ENCODE peak calls at places on chromosomes 13 and 19, in five cellular contexts. R, N, H, F and D are unnamed samples.
A peak's percentile ranks its signal among the peaks of the same experiment; 100 is the strongest.

GRCh38 chr19:56091066-56091490 is 30.0 kb downstream of the ZNF787 start:
- DNase-seq in R (peak; percentile 74), N (no peak), H (no peak), F (no peak), D (peak; percentile 78)

GRCh38 chr19:54096642-54097106 is 3.9 kb downstream of the OSCAR start:
- DNase-seq in R (peak; percentile 66), N (no peak), H (no peak), F (no peak), D (peak; percentile 57)

GRCh38 chr13:20363604-20364003 is 131.5 kb upstream of the GJB6 start:
- DNase-seq in R (no peak), N (no peak), H (no peak), F (no peak), D (peak; percentile 14)

GRCh38 chr13:96229356-96229755 is 139.4 kb downstream of the HS6ST3 start:
- DNase-seq in R (peak; percentile 32), N (no peak), H (no peak), F (no peak), D (peak; percentile 16)

GRCh38 chr13:20828540-20829364 is 55.0 kb upstream of the EEF1AKMT1 start:
- DNase-seq in R (peak; percentile 78), N (peak; percentile 39), H (peak; percentile 16), F (no peak), D (peak; percentile 69)

GRCh38 chr13:103282571-103283450 is 216.6 kb upstream of the SLC10A2 start:
- DNase-seq in R (peak; percentile 96), N (no peak), H (peak; percentile 15), F (no peak), D (peak; percentile 68)

GRCh38 chr13:41644742-41645141 is 187.4 kb downstream of the RGCC start:
- DNase-seq in R (no peak), N (no peak), H (no peak), F (no peak), D (no peak)

GRCh38 chr19:6754136-6754535 is 13.1 kb downstream of the SH2D3A start:
- DNase-seq in R (no peak), N (no peak), H (no peak), F (no peak), D (no peak)

GRCh38 chr19:9786342-9786741 is 17.8 kb upstream of the ZNF846 start:
- DNase-seq in R (no peak), N (no peak), H (no peak), F (no peak), D (no peak)

GRCh38 chr13:111370570-111371150 is 50.2 kb downstream of the TEX29 start:
- DNase-seq in R (no peak), N (no peak), H (no peak), F (no peak), D (no peak)

GRCh38 chr19:4495471-4495870 is 22.8 kb downstream of the PLIN4 start:
- DNase-seq in R (no peak), N (no peak), H (no peak), F (no peak), D (no peak)

GRCh38 chr13:57629391-57629804 is 2.1 kb upstream of the PCDH17 start:
- DNase-seq in R (no peak), N (no peak), H (peak; percentile 50), F (no peak), D (no peak)

GRCh38 chr19:58196911-58197616 is 14.2 kb downstream of the ZNF274 start:
- DNase-seq in R (peak; percentile 55), N (no peak), H (no peak), F (no peak), D (peak; percentile 43)

GRCh38 chr13:50261502-50261901 is 246.3 kb downstream of the KCNRG start:
- DNase-seq in R (no peak), N (no peak), H (no peak), F (no peak), D (no peak)

GRCh38 chr19:58033741-58034475 is at the start of gene ZSCAN1:
- DNase-seq in R (peak; percentile 73), N (peak; percentile 67), H (peak; percentile 87), F (peak; percentile 74), D (peak; percentile 63)

GRCh38 chr19:45752639-45753038 is 16.4 kb downstream of the SIX5 start:
- DNase-seq in R (peak; percentile 76), N (no peak), H (no peak), F (no peak), D (peak; percentile 95)

GRCh38 chr13:79393564-79394249 is 12.3 kb downstream of the RBM26 start:
- DNase-seq in R (no peak), N (no peak), H (peak; percentile 12), F (no peak), D (no peak)

GRCh38 chr19:8116437-8117293 is 32.7 kb downstream of the FBN3 start:
- DNase-seq in R (no peak), N (no peak), H (no peak), F (no peak), D (no peak)

GRCh38 chr19:17770613-17771012 is 19.3 kb downstream of the FCHO1 start:
- DNase-seq in R (no peak), N (no peak), H (no peak), F (no peak), D (no peak)

GRCh38 chr13:96728463-96728862 is 265.8 kb downstream of the OXGR1 start:
- DNase-seq in R (peak; percentile 77), N (no peak), H (no peak), F (no peak), D (no peak)

GRCh38 chr13:104694397-104694796 is 1628.2 kb upstream of the SLC10A2 start:
- DNase-seq in R (no peak), N (no peak), H (no peak), F (no peak), D (no peak)

GRCh38 chr13:108269601-108270328 is at the start of gene TNFSF13B:
- DNase-seq in R (peak; percentile 54), N (no peak), H (peak; percentile 30), F (peak; percentile 60), D (peak; percentile 46)

GRCh38 chr13:39119422-39119821 is 81.2 kb downstream of the NHLRC3 start:
- DNase-seq in R (no peak), N (no peak), H (no peak), F (no peak), D (no peak)

GRCh38 chr13:44218501-44219240 is 155.0 kb upstream of the SERP2 start:
- DNase-seq in R (peak; percentile 66), N (no peak), H (no peak), F (peak; percentile 77), D (peak; percentile 52)

GRCh38 chr13:26601669-26602068 is 44.2 kb downstream of the WASF3 start:
- DNase-seq in R (peak; percentile 65), N (no peak), H (no peak), F (no peak), D (peak; percentile 64)

GRCh38 chr19:1571358-1571757 is 3.2 kb upstream of the MEX3D start:
- DNase-seq in R (no peak), N (no peak), H (no peak), F (no peak), D (no peak)

GRCh38 chr19:48686103-48686502 is 9.7 kb upstream of the FUT2 start:
- DNase-seq in R (no peak), N (no peak), H (no peak), F (no peak), D (peak; percentile 32)

GRCh38 chr19:48271531-48272151 is 1.8 kb downstream of the ZNF114 start:
- DNase-seq in R (peak; percentile 59), N (peak; percentile 28), H (peak; percentile 68), F (no peak), D (peak; percentile 48)

GRCh38 chr19:40771101-40771539 is 4.2 kb upstream of the MIA start:
- DNase-seq in R (peak; percentile 24), N (no peak), H (no peak), F (no peak), D (peak; percentile 27)

GRCh38 chr13:20717581-20718542 is 14.4 kb downstream of the IL17D start:
- DNase-seq in R (no peak), N (no peak), H (no peak), F (no peak), D (no peak)

GRCh38 chr13:54033323-54033861 is 1004.8 kb downstream of the OLFM4 start:
- DNase-seq in R (no peak), N (no peak), H (no peak), F (no peak), D (no peak)

GRCh38 chr13:54034047-54034446 is 1005.4 kb downstream of the OLFM4 start:
- DNase-seq in R (no peak), N (no peak), H (no peak), F (no peak), D (no peak)

GRCh38 chr13:54029226-54029625 is 1000.6 kb downstream of the OLFM4 start:
- DNase-seq in R (peak; percentile 4), N (no peak), H (no peak), F (no peak), D (no peak)

DNA sequence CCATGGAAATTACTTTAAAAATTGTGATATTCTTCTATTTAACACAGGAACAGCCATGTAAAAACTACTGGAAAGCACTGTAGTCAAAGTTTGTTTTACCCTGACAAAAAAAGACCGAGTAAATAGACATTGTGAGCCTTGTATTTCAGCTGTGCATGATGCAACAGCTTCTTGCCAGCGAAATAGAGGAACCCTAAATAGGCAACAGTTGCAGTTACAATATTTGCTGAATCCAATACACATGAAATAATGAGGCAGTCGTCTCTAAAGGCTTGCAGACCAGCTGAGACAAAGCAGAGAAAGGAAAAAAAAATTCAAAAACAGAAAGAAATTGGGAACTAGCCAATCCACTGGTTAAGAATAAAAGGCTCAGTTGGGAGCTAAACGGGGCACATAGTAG is 1001.1 kb downstream of the OLFM4 start:
- DNase-seq in R (no peak), N (no peak), H (no peak), F (no peak), D (no peak)
- TF ChIP-seq CTCF in R (no peak), N (no peak), H (no peak), F (no peak), D (no peak)

GRCh38 chr19:29212614-29213573 is at the start of gene UQCRFS1:
- DNase-seq in R (peak; percentile 92), N (peak; percentile 90), H (peak; percentile 96), F (peak; percentile 93), D (peak; percentile 88)
- TF ChIP-seq CTCF in R (no peak), N (peak; percentile 29), H (no peak), F (no peak), D (no peak)

DNA sequence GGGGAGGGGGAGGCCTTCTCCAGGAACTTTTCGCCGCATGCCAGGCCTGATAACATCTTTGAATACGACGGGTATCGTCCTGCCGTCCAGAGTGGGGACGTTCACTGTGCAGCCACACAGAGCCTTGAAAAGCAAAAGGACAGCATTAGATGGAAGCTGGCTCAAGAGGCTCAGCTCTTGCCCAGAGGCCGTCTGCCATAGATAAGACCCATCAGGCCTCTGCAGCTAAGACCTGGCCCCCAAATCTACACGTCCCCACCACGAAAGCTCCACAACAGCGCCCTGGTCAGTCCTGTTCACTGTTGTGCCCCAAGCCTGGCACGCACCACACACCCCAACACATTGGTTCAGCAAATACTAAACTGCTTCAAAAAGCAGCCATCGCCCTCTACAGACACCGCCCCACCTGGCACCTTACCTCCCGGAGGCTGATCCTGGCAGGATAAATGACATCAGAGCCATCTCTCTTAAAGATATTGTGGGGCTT is 2.1 kb downstream of the DNAJB1 start:
- DNase-seq in R (no peak), N (no peak), H (no peak), F (peak; percentile 52), D (no peak)
- TF ChIP-seq CTCF in R (no peak), N (no peak), H (no peak), F (no peak), D (no peak)

GRCh38 chr19:3233116-3233515 is 8.7 kb downstream of the CELF5 start:
- DNase-seq in R (no peak), N (no peak), H (no peak), F (no peak), D (no peak)
- TF ChIP-seq CTCF in R (no peak), N (no peak), H (no peak), F (no peak), D (no peak)